ENCODE peak calls at places on chromosome 4, in five cellular contexts. L, N, B, T and F are unnamed samples.

GRCh38 chr4:58510652-58511051 is 1400.5 kb upstream of the IGFBP7 start:
- DNase-seq in L (no peak), B (no peak), N (no peak), T (no peak), F (no peak)

GRCh38 chr4:89489338-89489771 is 181.8 kb upstream of the GPRIN3 start:
- DNase-seq in T (no peak), L (peak; percentile 67), N (no peak), B (no peak), F (no peak)

GRCh38 chr4:15779336-15779735 is 1.2 kb downstream of the CD38 start:
- DNase-seq in N (peak; percentile 36), L (peak; percentile 51), T (peak; percentile 53), B (peak; percentile 88), F (peak; percentile 47)

GRCh38 chr4:123600921-123601904 is 204.6 kb downstream of the SPRY1 start:
- DNase-seq in T (no peak), B (no peak), N (no peak), L (no peak), F (no peak)

GRCh38 chr4:142474398-142475087 is 371.6 kb downstream of the INPP4B start:
- DNase-seq in T (no peak), B (no peak), N (no peak), L (no peak), F (peak; percentile 97)

GRCh38 chr4:85391568-85392410 is 83.2 kb upstream of the ARHGAP24 start:
- DNase-seq in L (no peak), T (no peak), N (no peak), B (peak; percentile 24), F (no peak)

GRCh38 chr4:88457307-88458090 is 580 bp downstream of the HERC5 start:
- DNase-seq in T (no peak), L (peak; percentile 64), N (peak; percentile 40), B (peak; percentile 50), F (peak; percentile 81)

GRCh38 chr4:53508446-53508845 is 82.8 kb downstream of the LNX1 start:
- DNase-seq in T (no peak), N (no peak), B (peak; percentile 57), L (no peak), F (no peak)

GRCh38 chr4:3317011-3317655 is 24.3 kb downstream of the RGS12 start:
- DNase-seq in B (no peak), N (no peak), T (no peak), L (peak; percentile 25), F (no peak)

GRCh38 chr4:6005175-6005574 is 13.1 kb downstream of the C4orf50 start:
- DNase-seq in L (no peak), N (no peak), T (no peak), B (no peak), F (no peak)

GRCh38 chr4:122700178-122700725 is 32.3 kb upstream of the BBS12 start:
- DNase-seq in N (no peak), B (peak; percentile 31), L (no peak), T (no peak), F (no peak)

GRCh38 chr4:3360741-3361140 is 67.9 kb downstream of the RGS12 start:
- DNase-seq in T (peak; percentile 16), B (no peak), L (no peak), N (no peak), F (no peak)

GRCh38 chr4:1402516-1403101 is 3.6 kb downstream of the NKX1-1 start:
- DNase-seq in L (peak; percentile 34), B (no peak), N (no peak), T (no peak), F (no peak)

GRCh38 chr4:177408023-177408422 is 34.2 kb downstream of the AGA start:
- DNase-seq in N (no peak), L (no peak), T (no peak), B (no peak), F (peak; percentile 11)

GRCh38 chr4:159384619-159385018 is 281.7 kb downstream of the RAPGEF2 start:
- DNase-seq in L (no peak), T (no peak), B (no peak), N (no peak), F (no peak)
- H2BK12ac ChIP-seq in L (no peak overlapping the region), T (no peak overlapping the region), B (no peak overlapping the region), N (no peak overlapping the region), F (no peak overlapping the region)

DNA sequence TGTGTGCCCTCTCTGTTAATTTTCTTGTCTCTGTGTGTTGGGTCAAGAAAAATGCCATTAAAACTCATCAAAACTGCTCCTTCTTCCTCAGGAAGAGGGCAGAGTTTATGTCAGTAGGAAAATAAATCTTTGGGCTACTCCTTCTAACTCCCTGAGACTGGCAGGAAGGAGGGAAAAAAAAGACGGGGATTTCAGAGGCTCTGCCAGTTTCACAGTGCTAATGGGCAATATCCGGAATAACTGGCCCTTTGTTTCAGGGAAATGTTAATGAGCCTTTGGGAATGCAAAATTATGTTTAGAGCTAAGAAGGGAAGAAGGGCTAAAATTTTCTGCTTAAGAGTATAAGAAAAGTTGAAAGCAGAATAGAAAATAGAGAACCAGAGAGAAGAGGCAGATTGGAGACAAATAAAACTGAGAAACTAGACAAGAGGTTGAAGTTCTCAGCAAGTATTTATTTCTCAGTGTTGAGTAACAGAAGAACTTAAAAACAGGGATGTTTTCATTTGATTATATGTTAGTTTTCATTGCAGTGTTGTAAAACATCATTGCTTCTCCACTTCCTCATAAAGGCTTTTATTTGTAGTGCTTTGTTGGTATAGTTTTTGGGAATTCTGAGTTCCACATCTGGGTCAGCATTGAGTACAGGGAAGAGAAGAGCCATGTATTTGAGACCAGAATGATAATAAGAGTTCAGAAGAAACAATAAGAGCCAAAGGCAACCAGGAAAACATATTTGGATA is 19.8 kb downstream of the GABRB1 start:
- DNase-seq in B (no peak), T (no peak), N (no peak), L (no peak), F (no peak)
- H2BK12ac ChIP-seq in B (no peak overlapping the region), T (no peak overlapping the region), N (no peak overlapping the region), L (no peak overlapping the region), F (no peak overlapping the region)

DNA sequence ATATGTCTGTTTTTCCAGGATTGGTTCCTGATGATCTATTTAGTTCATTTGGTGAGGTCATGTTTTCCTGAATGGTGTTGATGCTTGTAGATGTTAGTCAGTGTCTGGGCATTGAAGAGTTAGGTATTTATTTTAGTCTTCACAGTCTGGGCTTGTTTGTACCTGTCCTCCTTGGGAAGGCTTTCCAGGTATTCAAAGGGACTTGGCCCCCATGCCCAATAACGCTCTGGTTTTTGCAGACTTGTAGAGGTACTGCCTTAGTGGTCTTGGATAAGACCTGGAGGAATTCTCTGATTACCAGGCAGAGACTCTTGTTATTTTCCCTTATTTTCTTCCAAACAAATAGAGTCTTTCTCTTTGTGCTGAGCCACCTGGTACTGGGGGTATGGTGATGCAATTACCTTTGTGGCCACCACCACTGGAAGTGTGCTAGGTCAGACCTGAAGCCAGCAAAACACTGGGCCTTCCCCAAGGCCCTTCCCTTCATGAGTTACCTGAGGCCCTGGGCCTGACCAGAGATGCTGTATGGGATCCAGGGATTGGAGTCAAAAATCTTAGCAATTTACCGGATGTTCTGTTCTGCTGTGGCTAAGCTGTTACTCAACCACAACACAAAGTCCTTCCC is 63.3 kb upstream of the RXFP1 start:
- DNase-seq in N (no peak), L (no peak), B (no peak), T (no peak), F (no peak)
- H2BK12ac ChIP-seq in N (no peak overlapping the region), L (no peak overlapping the region), B (no peak overlapping the region), T (no peak overlapping the region), F (no peak overlapping the region)

GRCh38 chr4:183026701-183027100 is 72.4 kb upstream of the WWC2 start:
- DNase-seq in T (no peak), B (no peak), L (no peak), N (no peak), F (peak; percentile 85)

GRCh38 chr4:183030823-183031222 is 68.2 kb upstream of the WWC2 start:
- DNase-seq in L (no peak), B (no peak), T (no peak), N (no peak), F (no peak)

GRCh38 chr4:183029365-183029764 is 69.7 kb upstream of the WWC2 start:
- DNase-seq in B (no peak), T (no peak), N (no peak), L (no peak), F (peak; percentile 86)
- H2BK12ac ChIP-seq in B (no peak overlapping the region), T (no peak overlapping the region), N (no peak overlapping the region), L (no peak overlapping the region), F (no peak overlapping the region)

GRCh38 chr4:147207941-147208340 is 262.3 kb upstream of the TTC29 start:
- DNase-seq in T (no peak), L (no peak), N (no peak), B (no peak), F (no peak)
- H2BK12ac ChIP-seq in T (no peak overlapping the region), L (no peak overlapping the region), N (no peak overlapping the region), B (no peak overlapping the region), F (no peak overlapping the region)

GRCh38 chr4:82791179-82791578 is 7.4 kb downstream of the SCD5 start:
- DNase-seq in B (no peak), L (peak; percentile 16), T (no peak), N (no peak), F (no peak)
- H2BK12ac ChIP-seq in B (no peak overlapping the region), L (no peak overlapping the region), T (no peak overlapping the region), N (no peak overlapping the region), F (no peak overlapping the region)

GRCh38 chr4:161937151-161937550 is 226.6 kb downstream of the FSTL5 start:
- DNase-seq in T (no peak), B (no peak), L (no peak), N (no peak), F (no peak)

GRCh38 chr4:161936625-161937133 is 227.1 kb downstream of the FSTL5 start:
- DNase-seq in T (no peak), L (no peak), N (no peak), B (peak; percentile 88), F (peak; percentile 89)

DNA sequence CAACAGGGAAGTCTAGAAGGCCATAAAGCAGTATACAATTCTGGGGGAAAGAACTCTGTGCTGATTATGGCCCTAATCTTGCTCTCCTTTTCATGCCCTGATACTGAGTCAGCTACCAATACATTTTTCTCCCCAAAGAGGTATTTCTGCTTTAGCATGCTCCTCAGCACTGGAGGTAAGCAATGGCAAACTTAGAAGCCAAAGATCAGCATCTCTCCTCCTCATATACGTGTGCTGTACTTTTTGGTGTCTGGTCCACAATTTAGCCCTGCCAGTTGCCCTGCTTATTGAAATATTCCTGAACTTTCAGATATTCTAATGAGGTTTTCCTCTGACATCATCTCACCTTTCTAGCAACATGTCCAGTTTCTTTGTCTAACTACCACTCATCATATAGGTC is 226.2 kb downstream of the FSTL5 start:
- DNase-seq in L (no peak), N (no peak), B (no peak), T (no peak), F (peak; percentile 35)
- H2BK12ac ChIP-seq in L (no peak overlapping the region), N (no peak overlapping the region), B (no peak overlapping the region), T (no peak overlapping the region), F (peak overlapping the region; percentile 84)